ENCODE peak calls at places on chromosome 19, in four cellular contexts. One of them, this sample, is unnamed.
A peak's percentile ranks its signal among the peaks of the same experiment; 100 is the strongest.

GRCh38 chr19:289651-290538 is 1.3 kb downstream of the PLPP2 start:
- DNase-seq in IMR-90: peak; percentile 25
- DNase-seq in K562: peak; percentile 59
- DNase-seq in GM12878: no peak
- DNase-seq in this sample: peak; percentile 35

GRCh38 chr19:46225558-46226004 is 4.0 kb upstream of the IGFL1 start:
- DNase-seq in IMR-90: peak; percentile 2
- DNase-seq in K562: no peak
- DNase-seq in GM12878: no peak
- DNase-seq in this sample: peak; percentile 7

GRCh38 chr19:10749435-10750384 is 31.8 kb downstream of the DNM2 start:
- DNase-seq in IMR-90: no peak
- DNase-seq in K562: no peak
- DNase-seq in GM12878: no peak
- DNase-seq in this sample: no peak

GRCh38 chr19:13031917-13032623 is 36.8 kb downstream of the NFIX start:
- DNase-seq in IMR-90: peak; percentile 58
- DNase-seq in K562: no peak
- DNase-seq in GM12878: no peak
- DNase-seq in this sample: no peak

GRCh38 chr19:31270897-31271568 is 78.2 kb downstream of the TSHZ3 start:
- DNase-seq in IMR-90: peak; percentile 58
- DNase-seq in K562: no peak
- DNase-seq in GM12878: no peak
- DNase-seq in this sample: no peak

GRCh38 chr19:40403262-40403984 is 9.8 kb downstream of the PRX start:
- DNase-seq in IMR-90: peak; percentile 84
- DNase-seq in K562: peak; percentile 98
- DNase-seq in GM12878: peak; percentile 69
- DNase-seq in this sample: peak; percentile 90

GRCh38 chr19:45667620-45668341 is at the start of gene GIPR:
- DNase-seq in IMR-90: peak; percentile 38
- DNase-seq in K562: peak; percentile 88
- DNase-seq in GM12878: no peak
- DNase-seq in this sample: no peak

GRCh38 chr19:56670961-56671612 is 470 bp downstream of the ZNF835 start:
- DNase-seq in IMR-90: no peak
- DNase-seq in K562: no peak
- DNase-seq in GM12878: no peak
- DNase-seq in this sample: no peak

GRCh38 chr19:47056416-47056815 is 8.0 kb upstream of the TMEM160 start:
- DNase-seq in IMR-90: no peak
- DNase-seq in K562: no peak
- DNase-seq in GM12878: no peak
- DNase-seq in this sample: no peak

GRCh38 chr19:5953680-5954213 is 24.2 kb downstream of the RANBP3 start:
- DNase-seq in IMR-90: no peak
- DNase-seq in K562: peak; percentile 60
- DNase-seq in GM12878: no peak
- DNase-seq in this sample: no peak

GRCh38 chr19:46080561-46080960 is 39.8 kb upstream of the IGFL4 start:
- DNase-seq in IMR-90: peak; percentile 92
- DNase-seq in K562: no peak
- DNase-seq in GM12878: no peak
- DNase-seq in this sample: no peak

GRCh38 chr19:43880483-43880882 is 53.4 kb downstream of the ZNF283 start:
- DNase-seq in IMR-90: no peak
- DNase-seq in K562: no peak
- DNase-seq in GM12878: no peak
- DNase-seq in this sample: no peak

GRCh38 chr19:17107546-17108452 is 32.2 kb downstream of the MYO9B start:
- DNase-seq in IMR-90: peak; percentile 98
- DNase-seq in K562: no peak
- DNase-seq in GM12878: no peak
- DNase-seq in this sample: peak; percentile 96

GRCh38 chr19:5166262-5166661 is 174.3 kb downstream of the PTPRS start:
- DNase-seq in IMR-90: peak; percentile 75
- DNase-seq in K562: no peak
- DNase-seq in GM12878: no peak
- DNase-seq in this sample: no peak

GRCh38 chr19:32711747-32712146 is 7.8 kb upstream of the TDRD12 start:
- DNase-seq in IMR-90: no peak
- DNase-seq in K562: no peak
- DNase-seq in GM12878: no peak
- DNase-seq in this sample: no peak

GRCh38 chr19:36488816-36489138 is 584 bp downstream of the ZNF566 start:
- DNase-seq in IMR-90: no peak
- DNase-seq in K562: peak; percentile 56
- DNase-seq in GM12878: no peak
- DNase-seq in this sample: no peak

GRCh38 chr19:405138-405965 is 3.6 kb downstream of the C2CD4C start:
- DNase-seq in IMR-90: no peak
- DNase-seq in K562: no peak
- DNase-seq in GM12878: no peak
- DNase-seq in this sample: no peak

GRCh38 chr19:7326105-7326877 is 22.4 kb upstream of the ARHGEF18 start:
- DNase-seq in IMR-90: no peak
- DNase-seq in K562: peak; percentile 55
- DNase-seq in GM12878: no peak
- DNase-seq in this sample: peak; percentile 22

GRCh38 chr19:47122359-47123335 is 8.0 kb upstream of the SAE1 start:
- DNase-seq in IMR-90: peak; percentile 83
- DNase-seq in K562: no peak
- DNase-seq in GM12878: no peak
- DNase-seq in this sample: no peak

GRCh38 chr19:42412223-42412622 is 15.0 kb downstream of the LIPE start:
- DNase-seq in IMR-90: no peak
- DNase-seq in K562: no peak
- DNase-seq in GM12878: no peak
- DNase-seq in this sample: no peak

GRCh38 chr19:5293607-5294089 is 47.0 kb downstream of the PTPRS start:
- DNase-seq in IMR-90: peak; percentile 40
- DNase-seq in K562: no peak
- DNase-seq in GM12878: no peak
- DNase-seq in this sample: no peak

GRCh38 chr19:52398091-52398461 is 427 bp downstream of the ZNF528 start:
- DNase-seq in IMR-90: peak; percentile 1
- DNase-seq in K562: peak; percentile 9
- DNase-seq in GM12878: no peak
- DNase-seq in this sample: no peak

GRCh38 chr19:45215391-45216191 is 29.6 kb downstream of the EXOC3L2 start:
- DNase-seq in IMR-90: no peak
- DNase-seq in K562: no peak
- DNase-seq in GM12878: no peak
- DNase-seq in this sample: peak; percentile 60

GRCh38 chr19:38057954-38058690 is 151.1 kb downstream of the SIPA1L3 start:
- DNase-seq in IMR-90: no peak
- DNase-seq in K562: no peak
- DNase-seq in GM12878: no peak
- DNase-seq in this sample: no peak

GRCh38 chr19:40512473-40513344 is 45.9 kb downstream of the SPTBN4 start:
- DNase-seq in IMR-90: peak; percentile 11
- DNase-seq in K562: no peak
- DNase-seq in GM12878: no peak
- DNase-seq in this sample: no peak

GRCh38 chr19:4454952-4455738 is 2.4 kb downstream of the UBXN6 start:
- DNase-seq in IMR-90: peak; percentile 62
- DNase-seq in K562: peak; percentile 90
- DNase-seq in GM12878: no peak
- DNase-seq in this sample: no peak

GRCh38 chr19:17359905-17360800 is 17.0 kb downstream of the PLVAP start:
- DNase-seq in IMR-90: no peak
- DNase-seq in K562: peak; percentile 10
- DNase-seq in GM12878: no peak
- DNase-seq in this sample: no peak

GRCh38 chr19:54541712-54542111 is 31.9 kb upstream of the LILRA2 start:
- DNase-seq in IMR-90: no peak
- DNase-seq in K562: no peak
- DNase-seq in GM12878: no peak
- DNase-seq in this sample: no peak

GRCh38 chr19:8269724-8270123 is 38.4 kb downstream of the CD320 start:
- DNase-seq in IMR-90: no peak
- DNase-seq in K562: no peak
- DNase-seq in GM12878: no peak
- DNase-seq in this sample: no peak

GRCh38 chr19:18848860-18849661 is 17.3 kb downstream of the UPF1 start:
- DNase-seq in IMR-90: peak; percentile 40
- DNase-seq in K562: no peak
- DNase-seq in GM12878: no peak
- DNase-seq in this sample: peak; percentile 88

GRCh38 chr19:12611361-12611699 is 610 bp downstream of the ZNF791 start:
- DNase-seq in IMR-90: peak; percentile 74
- DNase-seq in K562: peak; percentile 49
- DNase-seq in GM12878: no peak
- DNase-seq in this sample: peak; percentile 74

GRCh38 chr19:49327878-49328544 is 3.0 kb upstream of the SLC6A16 start:
- DNase-seq in IMR-90: peak; percentile 23
- DNase-seq in K562: peak; percentile 59
- DNase-seq in GM12878: no peak
- DNase-seq in this sample: peak; percentile 34

GRCh38 chr19:46963093-46963734 is 56.4 kb upstream of the NPAS1 start:
- DNase-seq in IMR-90: peak; percentile 94
- DNase-seq in K562: no peak
- DNase-seq in GM12878: no peak
- DNase-seq in this sample: peak; percentile 46

GRCh38 chr19:58397533-58398037 is 2.1 kb downstream of the RNF225 start:
- DNase-seq in IMR-90: no peak
- DNase-seq in K562: peak; percentile 16
- DNase-seq in GM12878: no peak
- DNase-seq in this sample: no peak

GRCh38 chr19:58396691-58397532 is 1.5 kb downstream of the RNF225 start:
- DNase-seq in IMR-90: no peak
- DNase-seq in K562: peak; percentile 11
- DNase-seq in GM12878: no peak
- DNase-seq in this sample: no peak

GRCh38 chr19:58398545-58398944 is 3.1 kb downstream of the RNF225 start:
- DNase-seq in IMR-90: no peak
- DNase-seq in K562: no peak
- DNase-seq in GM12878: no peak
- DNase-seq in this sample: no peak

GRCh38 chr19:58399903-58400637 is 4.6 kb downstream of the RNF225 start:
- DNase-seq in IMR-90: no peak
- DNase-seq in K562: peak; percentile 3
- DNase-seq in GM12878: no peak
- DNase-seq in this sample: no peak

DNA sequence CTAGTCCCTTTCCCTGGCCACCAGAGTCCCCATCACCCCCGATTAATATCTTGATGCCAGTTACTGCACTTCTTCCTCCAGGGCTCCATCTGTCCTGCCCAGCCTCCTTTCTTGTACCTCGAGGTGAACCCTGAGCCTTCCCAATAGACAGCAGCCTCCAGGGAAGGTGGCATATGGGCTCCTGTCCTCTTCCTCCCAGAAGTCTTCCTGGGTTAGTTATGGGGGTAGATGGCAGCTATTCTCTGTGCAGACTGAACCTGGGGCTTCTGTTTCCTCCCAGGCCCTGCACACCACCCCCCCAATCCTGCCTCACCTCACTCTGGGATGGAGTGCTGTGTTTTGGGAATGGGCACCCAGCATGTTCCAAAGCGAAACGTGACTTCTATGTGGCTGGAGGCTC is 2.6 kb downstream of the RNF225 start:
- DNase-seq in IMR-90: no peak
- DNase-seq in K562: no peak
- DNase-seq in GM12878: no peak
- DNase-seq in this sample: no peak
- H3K27me3 ChIP-seq in IMR-90: no peaks in the 10 kb centered on the region
- H3K27me3 ChIP-seq in K562: no peaks in the 10 kb centered on the region
- H3K27me3 ChIP-seq in GM12878: no peaks in the 10 kb centered on the region
- H3K27me3 ChIP-seq in this sample: no peaks in the 10 kb centered on the region

DNA sequence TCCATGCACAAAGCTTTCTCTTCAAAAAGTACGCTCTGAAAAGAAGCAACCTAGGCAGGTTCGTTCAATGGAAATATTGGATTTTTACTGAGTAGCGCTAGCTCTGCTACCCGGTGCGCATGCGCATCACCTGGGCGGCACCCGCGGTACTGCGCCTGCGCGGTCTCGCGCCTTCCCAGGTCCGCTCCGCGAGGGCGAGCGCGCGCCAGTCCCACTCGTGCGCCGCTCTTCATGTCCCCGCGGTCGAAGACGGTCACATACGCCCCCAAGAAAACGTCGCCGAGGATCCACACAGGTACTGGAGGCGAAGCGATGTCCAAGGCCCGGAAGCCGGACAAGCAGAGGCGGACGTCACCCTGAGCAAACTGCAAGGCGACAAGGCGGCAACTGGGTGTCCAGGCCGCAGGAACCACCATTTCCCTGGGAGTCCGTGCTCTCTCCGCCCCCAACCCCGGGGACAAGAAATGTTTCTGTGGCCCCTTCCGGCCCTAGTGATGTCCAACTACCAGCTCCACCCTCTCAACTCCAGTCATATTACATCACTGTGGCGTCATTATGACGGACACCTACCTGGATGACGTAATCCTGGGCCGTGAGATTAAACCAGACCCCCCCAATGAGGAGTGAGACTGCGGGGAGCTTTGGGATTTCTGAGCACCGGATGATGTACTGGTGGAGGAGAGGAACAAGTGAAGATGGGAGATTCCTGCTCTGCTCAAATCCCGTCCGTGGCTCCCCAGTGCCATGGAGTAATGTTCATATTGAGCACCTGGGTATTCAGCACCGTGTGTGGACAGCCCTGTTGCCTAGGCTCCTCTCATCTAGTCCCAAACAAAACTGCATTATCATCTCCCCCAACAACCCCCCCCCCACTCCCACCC is 4.8 kb upstream of the KCNC3 start:
- DNase-seq in IMR-90: no peak
- DNase-seq in K562: peak; percentile 97
- DNase-seq in GM12878: no peak
- DNase-seq in this sample: no peak
- TF ChIP-seq FOS in IMR-90: no peak
- TF ChIP-seq FOS in K562: no peak
- TF ChIP-seq FOS in GM12878: no peak
- TF ChIP-seq FOS in this sample: no peak

GRCh38 chr19:33904681-33905080 is 108.0 kb downstream of the KCTD15 start:
- DNase-seq in IMR-90: no peak
- DNase-seq in K562: no peak
- DNase-seq in GM12878: no peak
- DNase-seq in this sample: peak; percentile 61
- H3K4me2 ChIP-seq in IMR-90: no peak overlapping the region
- H3K4me2 ChIP-seq in K562: no peak overlapping the region
- H3K4me2 ChIP-seq in GM12878: no peak overlapping the region
- H3K4me2 ChIP-seq in this sample: peak overlapping the region; percentile 53

GRCh38 chr19:3224346-3225325 is at the start of gene CELF5:
- DNase-seq in IMR-90: no peak
- DNase-seq in K562: peak; percentile 90
- DNase-seq in GM12878: no peak
- DNase-seq in this sample: no peak

GRCh38 chr19:3229888-3230496 is 5.5 kb downstream of the CELF5 start:
- DNase-seq in IMR-90: no peak
- DNase-seq in K562: no peak
- DNase-seq in GM12878: no peak
- DNase-seq in this sample: no peak

GRCh38 chr19:3225677-3226093 is 1.2 kb downstream of the CELF5 start:
- DNase-seq in IMR-90: no peak
- DNase-seq in K562: no peak
- DNase-seq in GM12878: no peak
- DNase-seq in this sample: no peak

GRCh38 chr19:3229346-3229743 is 4.9 kb downstream of the CELF5 start:
- DNase-seq in IMR-90: no peak
- DNase-seq in K562: no peak
- DNase-seq in GM12878: no peak
- DNase-seq in this sample: no peak

GRCh38 chr19:3227054-3227626 is 2.7 kb downstream of the CELF5 start:
- DNase-seq in IMR-90: no peak
- DNase-seq in K562: no peak
- DNase-seq in GM12878: no peak
- DNase-seq in this sample: no peak
- H3K27me3 ChIP-seq in IMR-90: peaks cover 56% of the 10 kb centered on the region
- H3K27me3 ChIP-seq in K562: peaks cover 6% of the 10 kb centered on the region
- H3K27me3 ChIP-seq in GM12878: peaks cover 2% of the 10 kb centered on the region
- H3K27me3 ChIP-seq in this sample: peaks cover 20% of the 10 kb centered on the region